ENCODE peak calls at places on chromosomes 5 and 9, in seven cellular contexts. M is A549, W is HepG2, O is WTC11, F is K562, G is SK-N-SH, P is H1. V is an unnamed sample.

GRCh38 chr9:121620777-121621437 is 30.5 kb upstream of the DAB2IP start:
- DNase-seq in F (peak; percentile 67), W (peak; percentile 41), G (peak; percentile 79), M (peak; percentile 67), P (no peak), O (peak; percentile 74), V (peak; percentile 74)

GRCh38 chr5:140966293-140967225 is at the start of gene PCDHAC2:
- DNase-seq in G (peak; percentile 83), M (peak; percentile 41), O (peak; percentile 78), W (no peak), P (no peak), F (no peak), V (no peak)

GRCh38 chr5:154482528-154483449 is 4.8 kb upstream of the HAND1 start:
- DNase-seq in M (no peak), P (no peak), O (no peak), G (no peak), F (no peak), W (no peak), V (no peak)

GRCh38 chr5:181164076-181164952 is 16.9 kb downstream of the OR2V2 start:
- DNase-seq in P (no peak), F (no peak), O (peak; percentile 60), G (no peak), M (peak; percentile 50), W (no peak), V (peak; percentile 55)

GRCh38 chr5:147887026-147887627 is 8.6 kb downstream of the SCGB3A2 start:
- DNase-seq in P (no peak), W (peak; percentile 3), O (no peak), M (peak; percentile 5), G (peak; percentile 3), F (no peak), V (peak; percentile 47)

GRCh38 chr5:101045689-101046088 is 142.6 kb upstream of the ST8SIA4 start:
- DNase-seq in M (no peak), F (no peak), P (no peak), O (no peak), G (no peak), W (no peak), V (peak; percentile 25)

GRCh38 chr9:27471789-27472585 is 52.1 kb upstream of the IFNK start:
- DNase-seq in F (no peak), M (no peak), W (no peak), G (no peak), O (no peak), P (no peak), V (no peak)

GRCh38 chr9:135906291-135907005 is 898 bp downstream of the CAMSAP1 start:
- DNase-seq in P (no peak), W (no peak), F (no peak), M (no peak), O (no peak), G (peak; percentile 67), V (peak; percentile 49)

GRCh38 chr5:135576075-135576599 is 2.7 kb downstream of the CXCL14 start:
- DNase-seq in O (no peak), W (no peak), M (no peak), P (no peak), F (no peak), G (no peak), V (no peak)

GRCh38 chr9:89835676-89836075 is 230.9 kb downstream of the GADD45G start:
- DNase-seq in M (no peak), W (no peak), G (no peak), O (no peak), P (no peak), F (no peak), V (peak; percentile 53)

GRCh38 chr5:1063661-1064382 is 48.0 kb downstream of the SLC12A7 start:
- DNase-seq in F (no peak), G (peak; percentile 12), M (no peak), P (no peak), W (no peak), O (no peak), V (no peak)

GRCh38 chr5:133938932-133939331 is 29.5 kb downstream of the C5orf15 start:
- DNase-seq in G (no peak), W (no peak), F (no peak), M (no peak), O (no peak), P (no peak), V (no peak)

GRCh38 chr5:132055441-132055807 is 5.0 kb upstream of the IL3 start:
- DNase-seq in F (no peak), M (no peak), O (no peak), G (no peak), W (no peak), P (no peak), V (no peak)

GRCh38 chr5:1772634-1773033 is 27.0 kb downstream of the MRPL36 start:
- DNase-seq in O (no peak), W (peak; percentile 44), F (no peak), G (peak; percentile 60), P (no peak), M (peak; percentile 47), V (peak; percentile 53)

GRCh38 chr5:3277590-3278196 is 317.9 kb upstream of the IRX1 start:
- DNase-seq in G (no peak), W (no peak), F (no peak), O (no peak), M (no peak), P (peak; percentile 23), V (no peak)

GRCh38 chr5:107430077-107430625 is 240.6 kb downstream of the EFNA5 start:
- DNase-seq in O (no peak), G (peak; percentile 34), M (no peak), P (no peak), F (no peak), W (no peak), V (no peak)

GRCh38 chr9:120393386-120394057 is 186.4 kb downstream of the CDK5RAP2 start:
- DNase-seq in G (no peak), W (no peak), M (no peak), F (no peak), P (no peak), O (no peak), V (peak; percentile 81)

GRCh38 chr5:122844916-122845252 is 529 bp upstream of the SNX24 start:
- DNase-seq in F (no peak), M (peak; percentile 6), G (no peak), O (no peak), P (no peak), W (no peak), V (no peak)

GRCh38 chr5:128494516-128494915 is 43.5 kb downstream of the FBN2 start:
- DNase-seq in P (no peak), W (no peak), F (no peak), G (peak; percentile 1), O (peak; percentile 23), M (no peak), V (peak; percentile 8)

GRCh38 chr5:155087036-155087435 is 73.5 kb downstream of the KIF4B start:
- DNase-seq in G (no peak), M (no peak), F (no peak), W (no peak), P (no peak), O (no peak), V (no peak)

GRCh38 chr9:131728961-131729360 is 10.9 kb downstream of the RAPGEF1 start:
- DNase-seq in M (no peak), O (no peak), F (no peak), P (no peak), G (peak; percentile 51), W (no peak), V (peak; percentile 41)

GRCh38 chr5:2658421-2658820 is 93.1 kb downstream of the IRX2 start:
- DNase-seq in W (no peak), O (no peak), G (no peak), M (no peak), P (no peak), F (no peak), V (no peak)

GRCh38 chr5:90133941-90134340 is 275.6 kb downstream of the CETN3 start:
- DNase-seq in W (no peak), P (no peak), O (no peak), M (no peak), G (no peak), F (no peak), V (no peak)

GRCh38 chr5:134110382-134110781 is 4.1 kb upstream of the TCF7 start:
- DNase-seq in W (no peak), P (no peak), M (no peak), F (no peak), G (no peak), O (no peak), V (no peak)

GRCh38 chr9:134844821-134845220 is 35.8 kb upstream of the FCN2 start:
- DNase-seq in P (no peak), M (no peak), O (peak; percentile 3), F (no peak), G (no peak), W (no peak), V (no peak)

GRCh38 chr9:92188969-92189781 is 74.0 kb upstream of the SPTLC1 start:
- DNase-seq in P (no peak), F (no peak), O (no peak), W (peak; percentile 45), G (no peak), M (no peak), V (no peak)

GRCh38 chr9:37324261-37324683 is 98.2 kb upstream of the GRHPR start:
- DNase-seq in F (no peak), M (no peak), W (no peak), P (no peak), O (no peak), G (no peak), V (peak; percentile 58)

DNA sequence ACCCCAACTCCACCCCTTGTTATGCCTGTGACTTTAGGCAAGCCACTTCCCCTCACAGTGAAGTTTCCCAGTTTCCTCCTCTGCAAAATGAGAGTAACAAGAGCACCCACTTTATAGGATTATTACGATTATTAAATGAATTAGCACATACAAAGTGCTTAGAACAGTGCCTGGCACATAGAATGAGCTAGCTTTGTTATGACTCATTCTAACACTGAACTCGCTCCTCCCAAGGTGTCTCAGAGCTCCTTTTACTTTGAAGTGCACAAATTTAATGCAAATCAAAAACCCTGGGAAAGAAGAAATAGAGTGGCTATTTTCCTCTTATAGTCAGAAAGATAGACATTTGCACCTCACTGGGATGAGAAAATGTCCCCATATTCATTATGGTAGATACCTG is 34.3 kb downstream of the DNAH5 start:
- DNase-seq in M (no peak), P (no peak), O (no peak), G (no peak), F (no peak), W (no peak), V (no peak)
- TF ChIP-seq MAX in M (no peak), P (no peak), O (no peak), G (no peak), F (no peak), W (no peak), V (no peak)

DNA sequence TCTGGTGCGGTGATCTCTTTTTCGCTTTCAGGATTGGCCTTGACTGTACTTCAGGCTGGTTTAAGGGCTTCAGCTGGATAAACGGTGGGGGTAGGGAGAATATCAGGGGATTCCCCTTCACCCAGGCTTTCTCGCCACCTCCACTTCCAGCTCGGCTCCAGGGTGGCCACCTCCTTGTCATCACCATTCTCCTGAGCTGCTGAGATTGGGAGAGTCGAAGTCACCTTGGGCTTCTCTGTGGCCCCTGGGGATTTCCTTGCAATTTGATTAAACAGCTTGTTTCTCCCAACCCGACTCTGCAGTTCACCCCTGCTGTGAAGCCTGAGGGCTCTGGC is 964 bp downstream of the BSPRY start:
- DNase-seq in W (no peak), P (no peak), G (no peak), M (no peak), F (no peak), O (no peak), V (no peak)
- TF ChIP-seq MAX in W (no peak), P (no peak), G (no peak), M (no peak), F (no peak), O (no peak), V (no peak)

GRCh38 chr5:51644976-51645375 is 261.7 kb downstream of the ISL1 start:
- DNase-seq in M (no peak), F (no peak), G (no peak), P (no peak), O (no peak), W (no peak), V (no peak)
- TF ChIP-seq MAX in M (no peak), F (no peak), G (no peak), P (no peak), O (no peak), W (no peak), V (no peak)

GRCh38 chr5:157689942-157690689 is 18.8 kb downstream of the C5orf52 start:
- DNase-seq in W (no peak), O (peak; percentile 45), M (no peak), F (no peak), G (no peak), P (no peak), V (no peak)
- TF ChIP-seq MAX in W (no peak), O (no peak), M (no peak), F (no peak), G (no peak), P (no peak), V (no peak)

V was measured in NB4.